ENCODE peak calls at places on chromosome 7, in six cellular contexts. One of them, this sample, is unnamed.

GRCh38 chr7:151133986-151134742 is 33.3 kb downstream of the GBX1 start:
- DNase-seq in stimulated activated naive CD8-positive, alpha-beta T cell treated with anti-CD3 and anti-CD28 coated beads, Interleukin-15, amount 100 ng/mL, for 72 hours: no peak
- DNase-seq in sciatic nerve: peak
- DNase-seq in ovary: peak
- DNase-seq in SK-MEL-5: no peak
- DNase-seq in nucleus accumbens: no peak
- DNase-seq in this sample: no peak

GRCh38 chr7:50502001-50502684 is 52.0 kb upstream of the FIGNL1 start:
- DNase-seq in stimulated activated naive CD8-positive, alpha-beta T cell treated with anti-CD3 and anti-CD28 coated beads, Interleukin-15, amount 100 ng/mL, for 72 hours: no peak
- DNase-seq in sciatic nerve: no peak
- DNase-seq in ovary: peak
- DNase-seq in SK-MEL-5: no peak
- DNase-seq in nucleus accumbens: no peak
- DNase-seq in this sample: peak

GRCh38 chr7:14398531-14398930 is 409.1 kb upstream of the ETV1 start:
- DNase-seq in stimulated activated naive CD8-positive, alpha-beta T cell treated with anti-CD3 and anti-CD28 coated beads, Interleukin-15, amount 100 ng/mL, for 72 hours: no peak
- DNase-seq in sciatic nerve: no peak
- DNase-seq in ovary: no peak
- DNase-seq in SK-MEL-5: no peak
- DNase-seq in nucleus accumbens: no peak
- DNase-seq in this sample: no peak

GRCh38 chr7:122073635-122074034 is 70.4 kb downstream of the AASS start:
- DNase-seq in stimulated activated naive CD8-positive, alpha-beta T cell treated with anti-CD3 and anti-CD28 coated beads, Interleukin-15, amount 100 ng/mL, for 72 hours: no peak
- DNase-seq in sciatic nerve: no peak
- DNase-seq in ovary: no peak
- DNase-seq in SK-MEL-5: no peak
- DNase-seq in nucleus accumbens: no peak
- DNase-seq in this sample: no peak

GRCh38 chr7:17440831-17441230 is 142.4 kb downstream of the AHR start:
- DNase-seq in stimulated activated naive CD8-positive, alpha-beta T cell treated with anti-CD3 and anti-CD28 coated beads, Interleukin-15, amount 100 ng/mL, for 72 hours: no peak
- DNase-seq in sciatic nerve: no peak
- DNase-seq in ovary: no peak
- DNase-seq in SK-MEL-5: no peak
- DNase-seq in nucleus accumbens: no peak
- DNase-seq in this sample: no peak

GRCh38 chr7:98360221-98361124 is 40.4 kb downstream of the BAIAP2L1 start:
- DNase-seq in stimulated activated naive CD8-positive, alpha-beta T cell treated with anti-CD3 and anti-CD28 coated beads, Interleukin-15, amount 100 ng/mL, for 72 hours: no peak
- DNase-seq in sciatic nerve: no peak
- DNase-seq in ovary: no peak
- DNase-seq in SK-MEL-5: no peak
- DNase-seq in nucleus accumbens: no peak
- DNase-seq in this sample: no peak

GRCh38 chr7:96269246-96269994 is 52.5 kb downstream of the SLC25A13 start:
- DNase-seq in stimulated activated naive CD8-positive, alpha-beta T cell treated with anti-CD3 and anti-CD28 coated beads, Interleukin-15, amount 100 ng/mL, for 72 hours: no peak
- DNase-seq in sciatic nerve: no peak
- DNase-seq in ovary: no peak
- DNase-seq in SK-MEL-5: no peak
- DNase-seq in nucleus accumbens: no peak
- DNase-seq in this sample: no peak

GRCh38 chr7:72544486-72544885 is 132.3 kb upstream of the CALN1 start:
- DNase-seq in stimulated activated naive CD8-positive, alpha-beta T cell treated with anti-CD3 and anti-CD28 coated beads, Interleukin-15, amount 100 ng/mL, for 72 hours: no peak
- DNase-seq in sciatic nerve: no peak
- DNase-seq in ovary: no peak
- DNase-seq in SK-MEL-5: peak
- DNase-seq in nucleus accumbens: no peak
- DNase-seq in this sample: no peak

GRCh38 chr7:143385891-143386781 is 5.0 kb downstream of the ZYX start:
- DNase-seq in stimulated activated naive CD8-positive, alpha-beta T cell treated with anti-CD3 and anti-CD28 coated beads, Interleukin-15, amount 100 ng/mL, for 72 hours: no peak
- DNase-seq in sciatic nerve: no peak
- DNase-seq in ovary: no peak
- DNase-seq in SK-MEL-5: no peak
- DNase-seq in nucleus accumbens: no peak
- DNase-seq in this sample: no peak

GRCh38 chr7:151135866-151136514 is 31.5 kb downstream of the GBX1 start:
- DNase-seq in stimulated activated naive CD8-positive, alpha-beta T cell treated with anti-CD3 and anti-CD28 coated beads, Interleukin-15, amount 100 ng/mL, for 72 hours: no peak
- DNase-seq in sciatic nerve: peak
- DNase-seq in ovary: peak
- DNase-seq in SK-MEL-5: no peak
- DNase-seq in nucleus accumbens: no peak
- DNase-seq in this sample: no peak

GRCh38 chr7:27386581-27386980 is 144.0 kb downstream of the EVX1 start:
- DNase-seq in stimulated activated naive CD8-positive, alpha-beta T cell treated with anti-CD3 and anti-CD28 coated beads, Interleukin-15, amount 100 ng/mL, for 72 hours: no peak
- DNase-seq in sciatic nerve: no peak
- DNase-seq in ovary: no peak
- DNase-seq in SK-MEL-5: no peak
- DNase-seq in nucleus accumbens: no peak
- DNase-seq in this sample: no peak

GRCh38 chr7:25804154-25804553 is 347.8 kb upstream of the NFE2L3 start:
- DNase-seq in stimulated activated naive CD8-positive, alpha-beta T cell treated with anti-CD3 and anti-CD28 coated beads, Interleukin-15, amount 100 ng/mL, for 72 hours: no peak
- DNase-seq in sciatic nerve: no peak
- DNase-seq in ovary: no peak
- DNase-seq in SK-MEL-5: no peak
- DNase-seq in nucleus accumbens: no peak
- DNase-seq in this sample: peak

GRCh38 chr7:42928754-42929153 is 3.2 kb downstream of the PSMA2 start:
- DNase-seq in stimulated activated naive CD8-positive, alpha-beta T cell treated with anti-CD3 and anti-CD28 coated beads, Interleukin-15, amount 100 ng/mL, for 72 hours: no peak
- DNase-seq in sciatic nerve: no peak
- DNase-seq in ovary: no peak
- DNase-seq in SK-MEL-5: no peak
- DNase-seq in nucleus accumbens: no peak
- DNase-seq in this sample: no peak

GRCh38 chr7:50370884-50371283 is 66.4 kb downstream of the IKZF1 start:
- DNase-seq in stimulated activated naive CD8-positive, alpha-beta T cell treated with anti-CD3 and anti-CD28 coated beads, Interleukin-15, amount 100 ng/mL, for 72 hours: no peak
- DNase-seq in sciatic nerve: no peak
- DNase-seq in ovary: no peak
- DNase-seq in SK-MEL-5: no peak
- DNase-seq in nucleus accumbens: no peak
- DNase-seq in this sample: no peak

GRCh38 chr7:46123-46829 is 146.1 kb upstream of the FAM20C start:
- DNase-seq in stimulated activated naive CD8-positive, alpha-beta T cell treated with anti-CD3 and anti-CD28 coated beads, Interleukin-15, amount 100 ng/mL, for 72 hours: no peak
- DNase-seq in sciatic nerve: peak
- DNase-seq in ovary: peak
- DNase-seq in SK-MEL-5: no peak
- DNase-seq in nucleus accumbens: no peak
- DNase-seq in this sample: no peak

GRCh38 chr7:150378115-150378852 is 846 bp upstream of the ZNF775 start:
- DNase-seq in stimulated activated naive CD8-positive, alpha-beta T cell treated with anti-CD3 and anti-CD28 coated beads, Interleukin-15, amount 100 ng/mL, for 72 hours: no peak
- DNase-seq in sciatic nerve: peak
- DNase-seq in ovary: peak
- DNase-seq in SK-MEL-5: peak
- DNase-seq in nucleus accumbens: peak
- DNase-seq in this sample: peak